ENCODE peak calls at places on chromosomes 4 and X, in seven cellular contexts. One of them, this sample, is unnamed.
A peak's percentile ranks its signal among the peaks of the same experiment; 100 is the strongest.

GRCh38 chrX:64975491-64975890 is 759 bp downstream of the ZC4H2 start:
- DNase-seq in hepatocyte: peak; percentile 27
- DNase-seq in WTC11: peak; percentile 38
- DNase-seq in NCI-H526 treated with DMSO at 0.1 percent for 48 hours: peak; percentile 25
- DNase-seq in activated gamma-delta T cell treated with Interleukin-2 at 50 U/mL for 16 hours: no peak
- DNase-seq in ovary: peak; percentile 8
- DNase-seq in astrocyte of the spinal cord: peak; percentile 15
- DNase-seq in this sample: peak; percentile 5

GRCh38 chrX:112654871-112655270 is 24.9 kb downstream of the LHFPL1 start:
- DNase-seq in hepatocyte: no peak
- DNase-seq in WTC11: no peak
- DNase-seq in NCI-H526 treated with DMSO at 0.1 percent for 48 hours: no peak
- DNase-seq in activated gamma-delta T cell treated with Interleukin-2 at 50 U/mL for 16 hours: no peak
- DNase-seq in ovary: no peak
- DNase-seq in astrocyte of the spinal cord: peak; percentile 66
- DNase-seq in this sample: no peak

GRCh38 chr4:185559913-185560281 is 24.6 kb upstream of the PDLIM3 start:
- DNase-seq in hepatocyte: peak; percentile 81
- DNase-seq in WTC11: peak; percentile 14
- DNase-seq in NCI-H526 treated with DMSO at 0.1 percent for 48 hours: no peak
- DNase-seq in activated gamma-delta T cell treated with Interleukin-2 at 50 U/mL for 16 hours: no peak
- DNase-seq in ovary: no peak
- DNase-seq in astrocyte of the spinal cord: peak; percentile 74
- DNase-seq in this sample: no peak

GRCh38 chrX:22033818-22034217 is 1.7 kb downstream of the PHEX start:
- DNase-seq in hepatocyte: no peak
- DNase-seq in WTC11: no peak
- DNase-seq in NCI-H526 treated with DMSO at 0.1 percent for 48 hours: no peak
- DNase-seq in activated gamma-delta T cell treated with Interleukin-2 at 50 U/mL for 16 hours: no peak
- DNase-seq in ovary: no peak
- DNase-seq in astrocyte of the spinal cord: no peak
- DNase-seq in this sample: no peak

GRCh38 chr4:954211-955020 is 19.0 kb downstream of the DGKQ start:
- DNase-seq in hepatocyte: no peak
- DNase-seq in WTC11: no peak
- DNase-seq in NCI-H526 treated with DMSO at 0.1 percent for 48 hours: no peak
- DNase-seq in activated gamma-delta T cell treated with Interleukin-2 at 50 U/mL for 16 hours: no peak
- DNase-seq in ovary: no peak
- DNase-seq in astrocyte of the spinal cord: no peak
- DNase-seq in this sample: no peak

GRCh38 chr4:15349426-15349825 is 78.4 kb upstream of the C1QTNF7 start:
- DNase-seq in hepatocyte: no peak
- DNase-seq in WTC11: no peak
- DNase-seq in NCI-H526 treated with DMSO at 0.1 percent for 48 hours: no peak
- DNase-seq in activated gamma-delta T cell treated with Interleukin-2 at 50 U/mL for 16 hours: no peak
- DNase-seq in ovary: no peak
- DNase-seq in astrocyte of the spinal cord: peak; percentile 29
- DNase-seq in this sample: no peak

GRCh38 chr4:176001171-176002006 is 64.3 kb upstream of the WDR17 start:
- DNase-seq in hepatocyte: peak; percentile 45
- DNase-seq in WTC11: peak; percentile 84
- DNase-seq in NCI-H526 treated with DMSO at 0.1 percent for 48 hours: no peak
- DNase-seq in activated gamma-delta T cell treated with Interleukin-2 at 50 U/mL for 16 hours: no peak
- DNase-seq in ovary: no peak
- DNase-seq in astrocyte of the spinal cord: peak; percentile 43
- DNase-seq in this sample: no peak

GRCh38 chr4:122836941-122837340 is 10.3 kb downstream of the FGF2 start:
- DNase-seq in hepatocyte: no peak
- DNase-seq in WTC11: no peak
- DNase-seq in NCI-H526 treated with DMSO at 0.1 percent for 48 hours: no peak
- DNase-seq in activated gamma-delta T cell treated with Interleukin-2 at 50 U/mL for 16 hours: no peak
- DNase-seq in ovary: no peak
- DNase-seq in astrocyte of the spinal cord: peak; percentile 38
- DNase-seq in this sample: no peak

GRCh38 chr4:181821039-181822004 is 421.9 kb upstream of the TENM3 start:
- DNase-seq in hepatocyte: no peak
- DNase-seq in WTC11: no peak
- DNase-seq in NCI-H526 treated with DMSO at 0.1 percent for 48 hours: peak; percentile 64
- DNase-seq in activated gamma-delta T cell treated with Interleukin-2 at 50 U/mL for 16 hours: no peak
- DNase-seq in ovary: no peak
- DNase-seq in astrocyte of the spinal cord: peak; percentile 68
- DNase-seq in this sample: no peak

GRCh38 chrX:112687189-112687691 is 7.5 kb upstream of the LHFPL1 start:
- DNase-seq in hepatocyte: no peak
- DNase-seq in WTC11: no peak
- DNase-seq in NCI-H526 treated with DMSO at 0.1 percent for 48 hours: no peak
- DNase-seq in activated gamma-delta T cell treated with Interleukin-2 at 50 U/mL for 16 hours: no peak
- DNase-seq in ovary: no peak
- DNase-seq in astrocyte of the spinal cord: no peak
- DNase-seq in this sample: no peak

GRCh38 chr4:188854451-188854850 is 715.2 kb downstream of the TRIML1 start:
- DNase-seq in hepatocyte: no peak
- DNase-seq in WTC11: no peak
- DNase-seq in NCI-H526 treated with DMSO at 0.1 percent for 48 hours: no peak
- DNase-seq in activated gamma-delta T cell treated with Interleukin-2 at 50 U/mL for 16 hours: no peak
- DNase-seq in ovary: no peak
- DNase-seq in astrocyte of the spinal cord: no peak
- DNase-seq in this sample: no peak

GRCh38 chr4:2135083-2135482 is 76.0 kb downstream of the NAT8L start:
- DNase-seq in hepatocyte: peak; percentile 33
- DNase-seq in WTC11: no peak
- DNase-seq in NCI-H526 treated with DMSO at 0.1 percent for 48 hours: no peak
- DNase-seq in activated gamma-delta T cell treated with Interleukin-2 at 50 U/mL for 16 hours: peak; percentile 10
- DNase-seq in ovary: no peak
- DNase-seq in astrocyte of the spinal cord: peak; percentile 61
- DNase-seq in this sample: no peak

GRCh38 chrX:103918584-103919335 is 43.7 kb upstream of the TMSB15B start:
- DNase-seq in hepatocyte: peak; percentile 66
- DNase-seq in WTC11: peak; percentile 64
- DNase-seq in NCI-H526 treated with DMSO at 0.1 percent for 48 hours: peak; percentile 21
- DNase-seq in activated gamma-delta T cell treated with Interleukin-2 at 50 U/mL for 16 hours: peak; percentile 33
- DNase-seq in ovary: peak; percentile 53
- DNase-seq in astrocyte of the spinal cord: peak; percentile 74
- DNase-seq in this sample: peak; percentile 19

GRCh38 chr4:56731857-56732256 is 50.8 kb upstream of the HOPX start:
- DNase-seq in hepatocyte: peak; percentile 68
- DNase-seq in WTC11: no peak
- DNase-seq in NCI-H526 treated with DMSO at 0.1 percent for 48 hours: no peak
- DNase-seq in activated gamma-delta T cell treated with Interleukin-2 at 50 U/mL for 16 hours: no peak
- DNase-seq in ovary: no peak
- DNase-seq in astrocyte of the spinal cord: no peak
- DNase-seq in this sample: no peak

GRCh38 chrX:124086411-124086810 is 124.9 kb downstream of the STAG2 start:
- DNase-seq in hepatocyte: no peak
- DNase-seq in WTC11: no peak
- DNase-seq in NCI-H526 treated with DMSO at 0.1 percent for 48 hours: no peak
- DNase-seq in activated gamma-delta T cell treated with Interleukin-2 at 50 U/mL for 16 hours: no peak
- DNase-seq in ovary: no peak
- DNase-seq in astrocyte of the spinal cord: no peak
- DNase-seq in this sample: no peak

GRCh38 chr4:84977409-84977808 is 10.9 kb upstream of the WDFY3 start:
- DNase-seq in hepatocyte: no peak
- DNase-seq in WTC11: no peak
- DNase-seq in NCI-H526 treated with DMSO at 0.1 percent for 48 hours: no peak
- DNase-seq in activated gamma-delta T cell treated with Interleukin-2 at 50 U/mL for 16 hours: no peak
- DNase-seq in ovary: no peak
- DNase-seq in astrocyte of the spinal cord: no peak
- DNase-seq in this sample: no peak

This sample was measured in prostate gland.